ENCODE peak calls at places on chromosome 19, in nine cellular contexts. V, D, M, U, Z, X, B, R and G are unnamed samples.

GRCh38 chr19:1882089-1882785 is 3.1 kb downstream of the ABHD17A start:
- DNase-seq in V (peak; percentile 57), D (no peak), M (no peak), U (no peak), Z (no peak), X (no peak), B (peak; percentile 80), R (no peak), G (peak; percentile 29)

GRCh38 chr19:31181535-31181934 is 167.7 kb downstream of the TSHZ3 start:
- DNase-seq in V (no peak), D (no peak), M (no peak), U (no peak), Z (no peak), X (no peak), B (no peak), R (no peak), G (no peak)

GRCh38 chr19:44525721-44526430 is 3.6 kb downstream of the CEACAM20 start:
- DNase-seq in V (no peak), D (no peak), M (no peak), U (no peak), Z (no peak), X (no peak), B (no peak), R (no peak), G (peak; percentile 13)

GRCh38 chr19:5621945-5622464 is 571 bp downstream of the SAFB2 start:
- DNase-seq in V (no peak), D (no peak), M (no peak), U (no peak), Z (no peak), X (no peak), B (peak; percentile 25), R (no peak), G (peak; percentile 24)

GRCh38 chr19:920051-920857 is 3.1 kb downstream of the KISS1R start:
- DNase-seq in V (peak; percentile 61), D (no peak), M (no peak), U (peak; percentile 39), Z (no peak), X (peak; percentile 91), B (peak; percentile 80), R (no peak), G (peak; percentile 49)

GRCh38 chr19:34639491-34640085 is 37.4 kb downstream of the SCGB2B2 start:
- DNase-seq in V (peak; percentile 33), D (peak; percentile 68), M (peak; percentile 43), U (peak; percentile 59), Z (no peak), X (peak; percentile 75), B (peak; percentile 42), R (peak; percentile 60), G (peak; percentile 80)

GRCh38 chr19:54151362-54152035 is 8.0 kb downstream of the LENG1 start:
- DNase-seq in V (no peak), D (no peak), M (no peak), U (no peak), Z (no peak), X (no peak), B (no peak), R (no peak), G (no peak)

GRCh38 chr19:52473655-52474350 is 20.4 kb downstream of the ZNF578 start:
- DNase-seq in V (no peak), D (no peak), M (no peak), U (no peak), Z (no peak), X (no peak), B (no peak), R (no peak), G (peak; percentile 15)

GRCh38 chr19:43441736-43442135 is 23.7 kb downstream of the LYPD3 start:
- DNase-seq in V (no peak), D (no peak), M (no peak), U (no peak), Z (no peak), X (no peak), B (no peak), R (no peak), G (no peak)

GRCh38 chr19:7772752-7773291 is 9.8 kb downstream of the CLEC4M start:
- DNase-seq in V (no peak), D (no peak), M (peak; percentile 29), U (no peak), Z (no peak), X (no peak), B (peak; percentile 50), R (no peak), G (peak; percentile 41)

GRCh38 chr19:6098574-6098973 is 11.7 kb downstream of the RFX2 start:
- DNase-seq in V (no peak), D (no peak), M (no peak), U (no peak), Z (no peak), X (no peak), B (no peak), R (no peak), G (no peak)

GRCh38 chr19:29524912-29525870 is 603 bp upstream of the VSTM2B start:
- DNase-seq in V (no peak), D (no peak), M (no peak), U (peak; percentile 10), Z (no peak), X (no peak), B (peak; percentile 18), R (no peak), G (no peak)

GRCh38 chr19:47390533-47391488 is 28.5 kb downstream of the MEIS3 start:
- DNase-seq in V (no peak), D (no peak), M (no peak), U (peak; percentile 64), Z (no peak), X (no peak), B (no peak), R (no peak), G (peak; percentile 85)

GRCh38 chr19:14004619-14005380 is 1.3 kb downstream of the RFX1 start:
- DNase-seq in V (no peak), D (no peak), M (no peak), U (no peak), Z (no peak), X (no peak), B (no peak), R (peak; percentile 47), G (peak; percentile 57)

GRCh38 chr19:49469828-49470614 is 4.0 kb upstream of the FLT3LG start:
- DNase-seq in V (peak; percentile 62), D (no peak), M (peak; percentile 84), U (no peak), Z (no peak), X (no peak), B (peak; percentile 89), R (peak; percentile 40), G (peak; percentile 71)

GRCh38 chr19:14440049-14440448 is 6.9 kb downstream of the PKN1 start:
- DNase-seq in V (peak; percentile 63), D (no peak), M (peak; percentile 90), U (no peak), Z (no peak), X (no peak), B (peak; percentile 83), R (peak; percentile 72), G (peak; percentile 85)

GRCh38 chr19:46913852-46914430 is 53.1 kb downstream of the ARHGAP35 start:
- DNase-seq in V (no peak), D (no peak), M (peak; percentile 61), U (no peak), Z (no peak), X (no peak), B (no peak), R (no peak), G (peak; percentile 26)

GRCh38 chr19:8311461-8312260 is 3.5 kb upstream of the CD320 start:
- DNase-seq in V (no peak), D (no peak), M (no peak), U (no peak), Z (no peak), X (peak; percentile 82), B (no peak), R (peak; percentile 9), G (no peak)

GRCh38 chr19:55368701-55369563 is 1.3 kb downstream of the IL11 start:
- DNase-seq in V (no peak), D (no peak), M (no peak), U (no peak), Z (peak; percentile 89), X (no peak), B (peak; percentile 41), R (no peak), G (no peak)

GRCh38 chr19:11479470-11480080 is 1.3 kb downstream of the ELAVL3 start:
- DNase-seq in V (no peak), D (peak; percentile 76), M (no peak), U (peak; percentile 68), Z (no peak), X (peak; percentile 85), B (peak; percentile 57), R (no peak), G (no peak)

GRCh38 chr19:1945899-1946298 is 4.9 kb downstream of the CSNK1G2 start:
- DNase-seq in V (no peak), D (peak; percentile 51), M (no peak), U (no peak), Z (peak; percentile 76), X (peak; percentile 8), B (no peak), R (peak; percentile 40), G (peak; percentile 32)

GRCh38 chr19:38392707-38393308 is 4.3 kb downstream of the SPRED3 start:
- DNase-seq in V (no peak), D (no peak), M (no peak), U (no peak), Z (peak; percentile 68), X (no peak), B (no peak), R (peak; percentile 34), G (no peak)

GRCh38 chr19:29535432-29535831 is 9.6 kb downstream of the VSTM2B start:
- DNase-seq in V (no peak), D (no peak), M (no peak), U (no peak), Z (no peak), X (no peak), B (no peak), R (peak; percentile 11), G (no peak)

GRCh38 chr19:41532526-41532925 is 43.4 kb upstream of the CEACAM21 start:
- DNase-seq in V (no peak), D (no peak), M (no peak), U (no peak), Z (no peak), X (no peak), B (no peak), R (no peak), G (no peak)

GRCh38 chr19:621819-622218 is 11.5 kb downstream of the POLRMT start:
- DNase-seq in V (no peak), D (no peak), M (no peak), U (no peak), Z (no peak), X (no peak), B (no peak), R (no peak), G (no peak)

GRCh38 chr19:57689750-57690149 is 8.0 kb downstream of the ZNF551 start:
- DNase-seq in V (no peak), D (no peak), M (no peak), U (no peak), Z (no peak), X (no peak), B (no peak), R (no peak), G (no peak)

GRCh38 chr19:15304140-15304705 is 28.1 kb downstream of the BRD4 start:
- DNase-seq in V (no peak), D (no peak), M (no peak), U (no peak), Z (no peak), X (no peak), B (peak; percentile 18), R (no peak), G (no peak)

GRCh38 chr19:9645466-9645865 is 24.4 kb upstream of the ZNF561 start:
- DNase-seq in V (no peak), D (no peak), M (no peak), U (no peak), Z (no peak), X (no peak), B (no peak), R (no peak), G (peak; percentile 16)

GRCh38 chr19:35925501-35925900 is 10.7 kb upstream of the LRFN3 start:
- DNase-seq in V (no peak), D (no peak), M (no peak), U (no peak), Z (no peak), X (no peak), B (no peak), R (no peak), G (no peak)

GRCh38 chr19:3224346-3225325 is at the start of gene CELF5:
- DNase-seq in V (peak; percentile 41), D (no peak), M (no peak), U (peak; percentile 21), Z (peak; percentile 82), X (peak; percentile 37), B (peak; percentile 70), R (peak; percentile 61), G (peak; percentile 64)

GRCh38 chr19:46737275-46737654 is 8.6 kb upstream of the FKRP start:
- DNase-seq in V (no peak), D (no peak), M (no peak), U (no peak), Z (no peak), X (no peak), B (no peak), R (no peak), G (no peak)